ENCODE peak calls at places on chromosomes 16 and 17, in ten cellular contexts. One of them, this sample, is unnamed.

GRCh38 chr16:30085247-30085646 is 6.5 kb downstream of the TBX6 start:
- DNase-seq in stimulated activated CD4-positive, alpha-beta T cell treated with anti-CD3 and anti-CD28 coated beads, Interleukin-1b, Interleukin-23, amount 100 ng/mL, for 24 hours: no peak
- DNase-seq in NCI-H1105: no peak
- DNase-seq in activated effector memory CD4-positive, alpha-beta T cell treated with Interleukin-2 at 50 U/mL for 16 hours: no peak
- DNase-seq in NCI-H2029: no peak
- DNase-seq in mesothelial cell of epicardium: no peak
- DNase-seq in right atrium auricular region: no peak
- DNase-seq in tibial artery: no peak
- DNase-seq in GM04504: no peak
- DNase-seq in AG09319: no peak
- DNase-seq in this sample: no peak

GRCh38 chr16:27980076-27980775 is 83.3 kb downstream of the GSG1L start:
- DNase-seq in stimulated activated CD4-positive, alpha-beta T cell treated with anti-CD3 and anti-CD28 coated beads, Interleukin-1b, Interleukin-23, amount 100 ng/mL, for 24 hours: no peak
- DNase-seq in NCI-H1105: no peak
- DNase-seq in activated effector memory CD4-positive, alpha-beta T cell treated with Interleukin-2 at 50 U/mL for 16 hours: no peak
- DNase-seq in NCI-H2029: no peak
- DNase-seq in mesothelial cell of epicardium: no peak
- DNase-seq in right atrium auricular region: no peak
- DNase-seq in tibial artery: peak; percentile 40
- DNase-seq in GM04504: no peak
- DNase-seq in AG09319: no peak
- DNase-seq in this sample: peak; percentile 59

GRCh38 chr17:49984776-49985175 is 10.2 kb downstream of the DLX3 start:
- DNase-seq in stimulated activated CD4-positive, alpha-beta T cell treated with anti-CD3 and anti-CD28 coated beads, Interleukin-1b, Interleukin-23, amount 100 ng/mL, for 24 hours: no peak
- DNase-seq in NCI-H1105: no peak
- DNase-seq in activated effector memory CD4-positive, alpha-beta T cell treated with Interleukin-2 at 50 U/mL for 16 hours: no peak
- DNase-seq in NCI-H2029: no peak
- DNase-seq in mesothelial cell of epicardium: no peak
- DNase-seq in right atrium auricular region: no peak
- DNase-seq in tibial artery: no peak
- DNase-seq in GM04504: no peak
- DNase-seq in AG09319: no peak
- DNase-seq in this sample: no peak

GRCh38 chr17:44348234-44348987 is 3.3 kb downstream of the GRN start:
- DNase-seq in stimulated activated CD4-positive, alpha-beta T cell treated with anti-CD3 and anti-CD28 coated beads, Interleukin-1b, Interleukin-23, amount 100 ng/mL, for 24 hours: no peak
- DNase-seq in NCI-H1105: no peak
- DNase-seq in activated effector memory CD4-positive, alpha-beta T cell treated with Interleukin-2 at 50 U/mL for 16 hours: no peak
- DNase-seq in NCI-H2029: no peak
- DNase-seq in mesothelial cell of epicardium: no peak
- DNase-seq in right atrium auricular region: peak; percentile 72
- DNase-seq in tibial artery: no peak
- DNase-seq in GM04504: no peak
- DNase-seq in AG09319: no peak
- DNase-seq in this sample: no peak

GRCh38 chr16:81522141-81522701 is 77.6 kb downstream of the CMIP start:
- DNase-seq in stimulated activated CD4-positive, alpha-beta T cell treated with anti-CD3 and anti-CD28 coated beads, Interleukin-1b, Interleukin-23, amount 100 ng/mL, for 24 hours: no peak
- DNase-seq in NCI-H1105: no peak
- DNase-seq in activated effector memory CD4-positive, alpha-beta T cell treated with Interleukin-2 at 50 U/mL for 16 hours: no peak
- DNase-seq in NCI-H2029: no peak
- DNase-seq in mesothelial cell of epicardium: no peak
- DNase-seq in right atrium auricular region: no peak
- DNase-seq in tibial artery: peak; percentile 49
- DNase-seq in GM04504: no peak
- DNase-seq in AG09319: no peak
- DNase-seq in this sample: no peak

GRCh38 chr17:35577826-35578194 is 561 bp downstream of the PEX12 start:
- DNase-seq in stimulated activated CD4-positive, alpha-beta T cell treated with anti-CD3 and anti-CD28 coated beads, Interleukin-1b, Interleukin-23, amount 100 ng/mL, for 24 hours: no peak
- DNase-seq in NCI-H1105: no peak
- DNase-seq in activated effector memory CD4-positive, alpha-beta T cell treated with Interleukin-2 at 50 U/mL for 16 hours: no peak
- DNase-seq in NCI-H2029: no peak
- DNase-seq in mesothelial cell of epicardium: no peak
- DNase-seq in right atrium auricular region: no peak
- DNase-seq in tibial artery: no peak
- DNase-seq in GM04504: no peak
- DNase-seq in AG09319: no peak
- DNase-seq in this sample: no peak

GRCh38 chr16:96935-97381 is 18.9 kb downstream of the MPG start:
- DNase-seq in stimulated activated CD4-positive, alpha-beta T cell treated with anti-CD3 and anti-CD28 coated beads, Interleukin-1b, Interleukin-23, amount 100 ng/mL, for 24 hours: peak; percentile 78
- DNase-seq in NCI-H1105: peak; percentile 28
- DNase-seq in activated effector memory CD4-positive, alpha-beta T cell treated with Interleukin-2 at 50 U/mL for 16 hours: peak; percentile 84
- DNase-seq in NCI-H2029: peak; percentile 83
- DNase-seq in mesothelial cell of epicardium: peak; percentile 73
- DNase-seq in right atrium auricular region: peak; percentile 92
- DNase-seq in tibial artery: peak; percentile 96
- DNase-seq in GM04504: peak; percentile 79
- DNase-seq in AG09319: peak; percentile 74
- DNase-seq in this sample: no peak

GRCh38 chr16:10736926-10737625 is 6.6 kb upstream of the NUBP1 start:
- DNase-seq in stimulated activated CD4-positive, alpha-beta T cell treated with anti-CD3 and anti-CD28 coated beads, Interleukin-1b, Interleukin-23, amount 100 ng/mL, for 24 hours: peak; percentile 42
- DNase-seq in NCI-H1105: peak; percentile 65
- DNase-seq in activated effector memory CD4-positive, alpha-beta T cell treated with Interleukin-2 at 50 U/mL for 16 hours: peak; percentile 43
- DNase-seq in NCI-H2029: peak; percentile 65
- DNase-seq in mesothelial cell of epicardium: peak; percentile 35
- DNase-seq in right atrium auricular region: peak; percentile 77
- DNase-seq in tibial artery: no peak
- DNase-seq in GM04504: no peak
- DNase-seq in AG09319: peak; percentile 37
- DNase-seq in this sample: peak; percentile 14

GRCh38 chr17:31251075-31251474 is 46.0 kb downstream of the OMG start:
- DNase-seq in stimulated activated CD4-positive, alpha-beta T cell treated with anti-CD3 and anti-CD28 coated beads, Interleukin-1b, Interleukin-23, amount 100 ng/mL, for 24 hours: no peak
- DNase-seq in NCI-H1105: no peak
- DNase-seq in activated effector memory CD4-positive, alpha-beta T cell treated with Interleukin-2 at 50 U/mL for 16 hours: no peak
- DNase-seq in NCI-H2029: no peak
- DNase-seq in mesothelial cell of epicardium: no peak
- DNase-seq in right atrium auricular region: no peak
- DNase-seq in tibial artery: no peak
- DNase-seq in GM04504: no peak
- DNase-seq in AG09319: no peak
- DNase-seq in this sample: no peak

GRCh38 chr17:68600123-68600880 is 865 bp downstream of the FAM20A start:
- DNase-seq in stimulated activated CD4-positive, alpha-beta T cell treated with anti-CD3 and anti-CD28 coated beads, Interleukin-1b, Interleukin-23, amount 100 ng/mL, for 24 hours: no peak
- DNase-seq in NCI-H1105: no peak
- DNase-seq in activated effector memory CD4-positive, alpha-beta T cell treated with Interleukin-2 at 50 U/mL for 16 hours: no peak
- DNase-seq in NCI-H2029: no peak
- DNase-seq in mesothelial cell of epicardium: peak; percentile 37
- DNase-seq in right atrium auricular region: no peak
- DNase-seq in tibial artery: no peak
- DNase-seq in GM04504: no peak
- DNase-seq in AG09319: no peak
- DNase-seq in this sample: no peak

This sample was measured in NCI-H524 treated with DMSO at 0.1 percent for 48 hours.